ENCODE peak calls at places on chromosomes 1 and 21, in eight cellular contexts. R is thyroid gland; J is pancreas; N is psoas muscle; O is fibroblast of lung; A is CD8-positive, alpha-beta T cell; L is fibroblast of the aortic adventitia; Z is breast epithelium. M is an unnamed sample.
A peak's percentile ranks its signal among the peaks of the same experiment; 100 is the strongest.

GRCh38 chr1:84365225-84366221 is 32.8 kb upstream of the DNASE2B start:
- DNase-seq in L (peak; percentile 97), N (no peak), A (no peak), Z (no peak), R (no peak), O (peak; percentile 96), J (peak; percentile 46), M (peak; percentile 99)

GRCh38 chr1:160204526-160205241 is 500 bp upstream of the PEA15 start:
- DNase-seq in A (no peak), N (no peak), O (no peak), R (no peak), J (no peak), L (no peak), Z (no peak), M (no peak)

GRCh38 chr1:83641206-83641658 is 357.7 kb downstream of the TTLL7 start:
- DNase-seq in Z (no peak), L (peak; percentile 45), O (peak; percentile 46), N (no peak), R (peak; percentile 10), A (no peak), J (no peak), M (peak; percentile 22)

GRCh38 chr1:163115887-163116286 is 46.7 kb downstream of the RGS4 start:
- DNase-seq in L (no peak), A (no peak), J (no peak), R (no peak), O (no peak), N (no peak), Z (no peak), M (no peak)

GRCh38 chr1:182889997-182890396 is 50.9 kb downstream of the DHX9 start:
- DNase-seq in A (no peak), N (no peak), O (no peak), Z (no peak), J (no peak), R (no peak), L (no peak), M (no peak)

GRCh38 chr1:227540170-227541098 is 22.9 kb upstream of the ZNF678 start:
- DNase-seq in O (no peak), A (no peak), R (no peak), L (no peak), Z (no peak), N (no peak), J (no peak), M (no peak)

GRCh38 chr1:201229771-201230635 is 39.4 kb downstream of the IGFN1 start:
- DNase-seq in A (no peak), O (peak; percentile 44), L (peak; percentile 51), R (no peak), N (no peak), J (no peak), Z (no peak), M (peak; percentile 18)

GRCh38 chr1:174800221-174800791 is 199.4 kb upstream of the CACYBP start:
- DNase-seq in N (no peak), O (no peak), L (no peak), R (no peak), Z (no peak), J (no peak), A (peak; percentile 11), M (peak; percentile 5)

GRCh38 chr1:108082006-108082405 is 117.0 kb upstream of the VAV3 start:
- DNase-seq in R (no peak), L (no peak), J (no peak), A (no peak), N (peak; percentile 14), Z (no peak), O (no peak), M (no peak)

GRCh38 chr1:205580140-205580922 is 51.5 kb downstream of the ELK4 start:
- DNase-seq in Z (no peak), L (no peak), R (no peak), N (no peak), A (no peak), J (no peak), O (no peak), M (no peak)

GRCh38 chr1:37265156-37265555 is 209.2 kb upstream of the ZC3H12A start:
- DNase-seq in L (no peak), Z (no peak), O (no peak), R (no peak), N (no peak), J (no peak), A (no peak), M (no peak)

GRCh38 chr21:46385846-46386725 is 62.1 kb downstream of the PCNT start:
- DNase-seq in N (peak; percentile 28), J (no peak), Z (no peak), A (no peak), O (no peak), L (no peak), R (no peak), M (no peak)

GRCh38 chr1:92315766-92316413 is 17.0 kb downstream of the RPAP2 start:
- DNase-seq in L (no peak), O (no peak), A (peak; percentile 10), J (no peak), N (no peak), R (no peak), Z (no peak), M (no peak)

GRCh38 chr21:22120616-22121266 is 1122.5 kb downstream of the NCAM2 start:
- DNase-seq in L (peak; percentile 0), A (no peak), N (no peak), Z (no peak), O (peak; percentile 12), R (no peak), J (peak; percentile 28), M (peak; percentile 16)

GRCh38 chr1:210571356-210572334 is 242.9 kb downstream of the HHAT start:
- DNase-seq in R (no peak), A (no peak), L (no peak), N (no peak), Z (no peak), O (no peak), J (no peak), M (no peak)

GRCh38 chr1:23018661-23019093 is 591 bp upstream of the KDM1A start:
- DNase-seq in R (no peak), A (no peak), Z (no peak), O (no peak), L (no peak), J (no peak), N (no peak), M (no peak)

GRCh38 chr1:17274186-17275170 is 25.6 kb downstream of the PADI3 start:
- DNase-seq in L (peak; percentile 33), A (no peak), O (peak; percentile 15), R (peak; percentile 8), Z (no peak), J (no peak), N (peak; percentile 35), M (peak; percentile 37)

GRCh38 chr1:160428655-160429054 is 28.3 kb downstream of the VANGL2 start:
- DNase-seq in L (peak; percentile 56), R (no peak), Z (no peak), J (no peak), A (peak; percentile 24), N (no peak), O (peak; percentile 55), M (peak; percentile 61)

GRCh38 chr1:5311634-5312298 is 657.4 kb downstream of the AJAP1 start:
- DNase-seq in J (no peak), N (no peak), L (no peak), A (no peak), O (no peak), R (peak; percentile 60), Z (no peak), M (no peak)

GRCh38 chr1:23344987-23345472 is 946 bp upstream of the HNRNPR start:
- DNase-seq in R (no peak), L (no peak), O (no peak), Z (no peak), N (no peak), J (no peak), A (no peak), M (no peak)

GRCh38 chr1:163171826-163172225 is 30.9 kb downstream of the RGS5 start:
- DNase-seq in L (peak; percentile 55), O (peak; percentile 36), N (no peak), J (no peak), R (no peak), Z (no peak), A (no peak), M (no peak)

GRCh38 chr1:25614466-25615171 is 2.0 kb upstream of the MAN1C1 start:
- DNase-seq in N (no peak), J (no peak), O (no peak), R (no peak), L (no peak), A (no peak), Z (no peak), M (no peak)

DNA sequence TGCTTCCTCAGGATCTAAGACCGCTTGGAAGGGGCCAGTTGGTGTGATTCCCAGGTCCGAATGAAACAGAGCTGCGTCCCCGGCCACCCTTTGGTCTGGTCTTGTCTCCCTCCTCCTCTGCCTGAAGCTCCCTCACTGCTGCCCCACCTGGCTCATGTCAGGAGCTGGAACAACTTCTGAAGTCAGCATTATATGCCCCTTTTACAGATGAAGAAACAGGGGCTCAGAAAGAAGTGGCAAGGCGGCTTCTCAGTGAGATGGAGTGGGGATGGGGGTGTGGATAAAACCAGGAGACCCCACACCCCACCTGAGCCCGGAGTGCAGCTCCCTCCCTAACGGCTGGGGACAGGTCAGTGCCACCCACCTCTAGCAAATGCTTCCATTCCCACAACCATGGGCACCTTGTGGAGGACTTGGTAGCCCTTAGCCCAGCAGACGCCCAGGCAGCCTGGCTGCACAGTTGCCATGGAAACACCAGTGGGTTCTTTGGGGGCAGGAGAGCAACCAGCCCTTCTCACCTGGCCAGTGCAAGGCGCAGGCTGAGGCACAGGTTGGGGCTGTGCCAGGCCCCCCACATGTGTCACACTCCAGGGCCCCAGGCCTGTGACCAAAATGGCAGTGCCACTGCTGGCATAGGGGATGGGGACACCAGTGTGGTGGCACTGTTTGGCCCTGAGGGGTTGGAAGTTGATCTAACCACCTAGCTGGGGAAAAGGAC is 31.9 kb upstream of the ECE1 start:
- DNase-seq in L (no peak), J (no peak), O (no peak), R (peak; percentile 77), A (no peak), Z (no peak), N (no peak), M (no peak)
- TF ChIP-seq CTCF in L (peak; percentile 29), J (no peak), O (no peak), R (no peak), A (no peak), Z (no peak), N (no peak), M (peak; percentile 19)

GRCh38 chr1:244654284-244655038 is 1.5 kb downstream of the DESI2 start:
- DNase-seq in R (no peak), N (no peak), A (no peak), O (peak; percentile 15), J (no peak), Z (no peak), L (no peak), M (peak; percentile 24)
- H3K4me3 ChIP-seq in R (peak overlapping the region; percentile 89), N (peak overlapping the region; percentile 98), A (no peak overlapping the region), O (peak overlapping the region; percentile 70), J (no peak overlapping the region), Z (peak overlapping the region; percentile 92), L (peak overlapping the region; percentile 92), M (peak overlapping the region; percentile 92)

GRCh38 chr1:61053281-61053711 is 29.1 kb upstream of the NFIA start:
- DNase-seq in L (peak; percentile 18), J (no peak), O (no peak), Z (no peak), N (no peak), A (no peak), R (no peak), M (peak; percentile 12)
- TF ChIP-seq CTCF in L (no peak), J (no peak), O (no peak), Z (no peak), N (no peak), A (no peak), R (no peak), M (no peak)

DNA sequence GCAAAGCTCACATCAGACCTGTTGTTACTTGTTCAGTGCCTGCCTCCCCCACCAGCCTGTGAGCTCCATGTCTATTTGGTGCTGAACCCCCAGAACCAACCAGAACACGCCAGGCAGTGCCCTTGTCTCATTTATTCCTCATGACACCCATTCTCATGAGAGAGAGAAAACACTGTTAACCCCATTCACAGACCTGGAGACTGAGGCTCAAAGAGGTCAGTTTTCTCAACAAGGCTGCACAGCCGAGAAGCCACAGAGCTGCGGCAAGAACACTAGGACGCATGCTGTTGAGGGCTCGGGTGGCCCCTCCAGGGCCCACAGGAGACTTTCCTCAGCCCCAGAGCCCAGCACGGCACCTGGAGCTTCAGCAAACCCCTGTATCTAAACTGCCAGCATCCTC is 13.1 kb downstream of the KCNN3 start:
- DNase-seq in A (no peak), Z (no peak), N (no peak), R (no peak), O (no peak), J (no peak), L (no peak), M (no peak)
- H3K4me3 ChIP-seq in A (no peak overlapping the region), Z (no peak overlapping the region), N (peak overlapping the region; percentile 49), R (no peak overlapping the region), O (no peak overlapping the region), J (no peak overlapping the region), L (no peak overlapping the region), M (no peak overlapping the region)

M was measured in cardiac fibroblast.